ENCODE peak calls at places on chromosomes 11 and 22, in six cellular contexts. T, Q, F, X, V and G are unnamed samples.
A peak's percentile ranks its signal among the peaks of the same experiment; 100 is the strongest.

GRCh38 chr22:16783930-16784354 is 41.3 kb downstream of the XKR3 start:
- ATAC-seq in T (no peak), F (no peak), Q (no peak), X (no peak), V (no peak), G (no peak)

GRCh38 chr11:4607111-4607510 is 920 bp downstream of the TRIM68 start:
- ATAC-seq in X (no peak), F (no peak), V (no peak), T (no peak), Q (no peak), G (no peak)

GRCh38 chr11:26947904-26948639 is 45.8 kb upstream of the FIBIN start:
- ATAC-seq in Q (no peak), V (peak; percentile 64), T (no peak), F (no peak), X (no peak), G (peak; percentile 10)

GRCh38 chr11:70225629-70226582 is 22.8 kb downstream of the FADD start:
- ATAC-seq in V (peak; percentile 60), F (no peak), T (no peak), X (no peak), Q (no peak), G (no peak)

GRCh38 chr11:94272738-94273313 is 31.6 kb upstream of the IZUMO1R start:
- ATAC-seq in Q (no peak), V (no peak), X (no peak), T (peak; percentile 93), F (no peak), G (no peak)

GRCh38 chr11:59181746-59182456 is 10.0 kb downstream of the DTX4 start:
- ATAC-seq in T (no peak), X (no peak), V (no peak), F (no peak), Q (no peak), G (no peak)

GRCh38 chr11:66626926-66627325 is 10.5 kb downstream of the RBM14 start:
- ATAC-seq in F (no peak), X (no peak), Q (no peak), V (peak; percentile 46), T (peak; percentile 33), G (peak; percentile 34)

GRCh38 chr11:17951685-17952388 is 61.0 kb downstream of the SERGEF start:
- ATAC-seq in X (no peak), T (no peak), V (no peak), Q (no peak), F (no peak), G (no peak)

GRCh38 chr22:17233348-17234043 is 14.3 kb upstream of the ADA2 start:
- ATAC-seq in V (no peak), F (no peak), X (no peak), Q (no peak), T (no peak), G (no peak)